ENCODE peak calls at places on chromosomes 11 and 22, in eight cellular contexts. N is left cardiac atrium, X is M059J, R is GM23338, I is ELR, F is cardiac muscle cell, S is dermis microvascular lymphatic vessel endothelial cell, G is osteoblast. C is an unnamed sample.

GRCh38 chr11:394034-394857 is at the start of gene PKP3:
- DNase-seq in N (no peak), X (peak), R (peak), I (peak), F (no peak), S (peak), G (peak), C (peak)

GRCh38 chr11:72005347-72006260 is 6.9 kb downstream of the IL18BP start:
- DNase-seq in N (no peak), X (no peak), R (no peak), I (no peak), F (no peak), S (peak), G (peak), C (no peak)

GRCh38 chr22:22358136-22358535 is 113.5 kb downstream of the VPREB1 start:
- DNase-seq in N (no peak), X (no peak), R (no peak), I (no peak), F (no peak), S (no peak), G (no peak), C (no peak)

GRCh38 chr11:78040691-78041379 is 17.8 kb upstream of the KCTD14 start:
- DNase-seq in N (no peak), X (peak), R (peak), I (peak), F (no peak), S (peak), G (no peak), C (peak)

GRCh38 chr22:29004647-29005371 is 56.8 kb downstream of the C22orf31 start:
- DNase-seq in N (peak), X (no peak), R (peak), I (no peak), F (peak), S (peak), G (no peak), C (no peak)

GRCh38 chr11:26188559-26188958 is 143.4 kb upstream of the ANO3 start:
- DNase-seq in N (no peak), X (no peak), R (no peak), I (no peak), F (no peak), S (no peak), G (peak), C (peak)

GRCh38 chr22:44444341-44445306 is 53.4 kb downstream of the RTL6 start:
- DNase-seq in N (no peak), X (no peak), R (peak), I (peak), F (no peak), S (peak), G (peak), C (no peak)

GRCh38 chr11:112769573-112769972 is 191.6 kb upstream of the NCAM1 start:
- DNase-seq in N (no peak), X (no peak), R (no peak), I (no peak), F (peak), S (no peak), G (no peak), C (no peak)

GRCh38 chr11:5257296-5257695 is 2.7 kb upstream of the HBG2 start:
- DNase-seq in N (no peak), X (no peak), R (peak), I (no peak), F (no peak), S (no peak), G (no peak), C (no peak)

GRCh38 chr22:39415506-39415905 is 15.9 kb downstream of the TAB1 start:
- DNase-seq in N (no peak), X (no peak), R (no peak), I (no peak), F (no peak), S (no peak), G (peak), C (no peak)

GRCh38 chr11:65615950-65616574 is 486 bp downstream of the PCNX3 start:
- DNase-seq in N (peak), X (peak), R (peak), I (peak), F (peak), S (peak), G (peak), C (peak)

GRCh38 chr22:39362271-39362670 is 12.5 kb downstream of the SYNGR1 start:
- DNase-seq in N (no peak), X (no peak), R (peak), I (peak), F (no peak), S (no peak), G (peak), C (peak)

GRCh38 chr11:35583126-35583525 is 35.1 kb upstream of the FJX1 start:
- DNase-seq in N (no peak), X (peak), R (no peak), I (peak), F (no peak), S (no peak), G (peak), C (peak)

GRCh38 chr11:59174664-59175033 is 2.7 kb downstream of the DTX4 start:
- DNase-seq in N (no peak), X (peak), R (no peak), I (peak), F (no peak), S (no peak), G (peak), C (peak)

GRCh38 chr22:38477515-38477914 is 9.6 kb downstream of the KDELR3 start:
- DNase-seq in N (no peak), X (no peak), R (no peak), I (no peak), F (no peak), S (no peak), G (no peak), C (no peak)

GRCh38 chr11:61952882-61953281 is 2.7 kb downstream of the BEST1 start:
- DNase-seq in N (no peak), X (no peak), R (no peak), I (no peak), F (no peak), S (no peak), G (no peak), C (no peak)

GRCh38 chr11:34203377-34203801 is 98.0 kb downstream of the NAT10 start:
- DNase-seq in N (no peak), X (no peak), R (no peak), I (no peak), F (no peak), S (no peak), G (peak), C (no peak)

GRCh38 chr22:23085785-23086184 is 15.5 kb downstream of the GNAZ start:
- DNase-seq in N (no peak), X (no peak), R (no peak), I (no peak), F (no peak), S (no peak), G (no peak), C (no peak)

GRCh38 chr11:118109231-118109630 is 22.5 kb upstream of the SMIM35 start:
- DNase-seq in N (no peak), X (peak), R (no peak), I (peak), F (no peak), S (no peak), G (no peak), C (peak)

GRCh38 chr11:86035164-86035563 is 33.7 kb downstream of the PICALM start:
- DNase-seq in N (no peak), X (no peak), R (peak), I (no peak), F (no peak), S (no peak), G (no peak), C (no peak)

GRCh38 chr22:46054878-46055158 is 77.9 kb upstream of the WNT7B start:
- DNase-seq in N (peak), X (no peak), R (no peak), I (peak), F (no peak), S (no peak), G (peak), C (no peak)

GRCh38 chr11:65493367-65494176 is 5.3 kb upstream of the MALAT1 start:
- DNase-seq in N (peak), X (peak), R (peak), I (peak), F (no peak), S (peak), G (peak), C (peak)

GRCh38 chr11:44992181-44992582 is 41.5 kb upstream of the TP53I11 start:
- DNase-seq in N (no peak), X (peak), R (no peak), I (peak), F (no peak), S (no peak), G (no peak), C (no peak)

GRCh38 chr22:42964994-42965699 is 49.8 kb downstream of the PACSIN2 start:
- DNase-seq in N (no peak), X (peak), R (no peak), I (no peak), F (no peak), S (no peak), G (no peak), C (no peak)

GRCh38 chr11:2295971-2296912 is 5.5 kb downstream of the C11orf21 start:
- DNase-seq in N (no peak), X (no peak), R (no peak), I (no peak), F (no peak), S (no peak), G (peak), C (no peak)

GRCh38 chr22:45932066-45932465 is 44.9 kb downstream of the WNT7B start:
- DNase-seq in N (no peak), X (peak), R (no peak), I (peak), F (no peak), S (no peak), G (peak), C (peak)

GRCh38 chr22:22368516-22368915 is 123.9 kb downstream of the VPREB1 start:
- DNase-seq in N (no peak), X (no peak), R (no peak), I (no peak), F (no peak), S (no peak), G (no peak), C (no peak)

GRCh38 chr11:128500488-128500887 is 86.9 kb downstream of the ETS1 start:
- DNase-seq in N (no peak), X (no peak), R (no peak), I (no peak), F (no peak), S (no peak), G (no peak), C (no peak)

GRCh38 chr11:15493921-15494630 is 379.4 kb downstream of the INSC start:
- DNase-seq in N (no peak), X (peak), R (no peak), I (peak), F (no peak), S (no peak), G (no peak), C (no peak)

GRCh38 chr11:108224908-108225786 is 2.3 kb downstream of the ATM start:
- DNase-seq in N (no peak), X (no peak), R (no peak), I (no peak), F (no peak), S (no peak), G (no peak), C (peak)

GRCh38 chr11:36075053-36075452 is 131.2 kb downstream of the LDLRAD3 start:
- DNase-seq in N (no peak), X (peak), R (no peak), I (peak), F (no peak), S (peak), G (peak), C (peak)

C was measured in EH.